ENCODE peak calls at places on chromosomes 6 and 20, in eight cellular contexts. O is A549, C is HCT116, Y is K562, Z is HepG2, P is H1, M is endothelial cell of umbilical vein, H is GM12878. G is an unnamed sample.

GRCh38 chr20:33499347-33499746 is 9.5 kb downstream of the CBFA2T2 start:
- DNase-seq in O (no peak), C (no peak), Y (no peak), Z (no peak), P (no peak), M (no peak), H (peak; percentile 9), G (no peak)

GRCh38 chr6:121305957-121306607 is 28.2 kb downstream of the TBC1D32 start:
- DNase-seq in O (peak; percentile 2), C (peak; percentile 35), Y (peak; percentile 22), Z (peak; percentile 59), P (no peak), M (peak; percentile 54), H (no peak), G (peak; percentile 58)

GRCh38 chr6:136446579-136447182 is 103.5 kb downstream of the MAP7 start:
- DNase-seq in O (no peak), C (no peak), Y (no peak), Z (no peak), P (no peak), M (no peak), H (no peak), G (no peak)

GRCh38 chr6:156279306-156279969 is 497.7 kb upstream of the ARID1B start:
- DNase-seq in O (no peak), C (no peak), Y (no peak), Z (no peak), P (no peak), M (peak; percentile 66), H (peak; percentile 28), G (no peak)

GRCh38 chr6:113610377-113610988 is 246.7 kb upstream of the MARCKS start:
- DNase-seq in O (no peak), C (no peak), Y (no peak), Z (no peak), P (no peak), M (peak; percentile 33), H (no peak), G (no peak)

GRCh38 chr6:46626228-46626909 is 26.2 kb downstream of the CYP39A1 start:
- DNase-seq in O (no peak), C (peak; percentile 22), Y (no peak), Z (peak; percentile 33), P (no peak), M (peak; percentile 27), H (peak; percentile 7), G (peak; percentile 27)

GRCh38 chr6:38389875-38390274 is 249.9 kb downstream of the BTBD9 start:
- DNase-seq in O (no peak), C (no peak), Y (no peak), Z (no peak), P (no peak), M (no peak), H (no peak), G (no peak)

GRCh38 chr6:52186075-52186474 is at the start of gene IL17A:
- DNase-seq in O (no peak), C (no peak), Y (no peak), Z (no peak), P (no peak), M (no peak), H (no peak), G (no peak)

GRCh38 chr20:63957690-63958441 is 1.6 kb upstream of the UCKL1 start:
- DNase-seq in O (no peak), C (peak; percentile 67), Y (peak; percentile 76), Z (peak; percentile 59), P (peak; percentile 73), M (no peak), H (no peak), G (peak; percentile 95)

GRCh38 chr6:63813531-63813930 is 177.9 kb downstream of the PHF3 start:
- DNase-seq in O (no peak), C (no peak), Y (no peak), Z (no peak), P (no peak), M (no peak), H (no peak), G (no peak)

GRCh38 chr20:47607208-47607613 is 105.5 kb downstream of the NCOA3 start:
- DNase-seq in O (no peak), C (peak; percentile 12), Y (peak; percentile 13), Z (no peak), P (no peak), M (peak; percentile 68), H (no peak), G (no peak)

GRCh38 chr20:62625921-62626547 is 16.3 kb upstream of the SLCO4A1 start:
- DNase-seq in O (no peak), C (no peak), Y (no peak), Z (no peak), P (no peak), M (no peak), H (no peak), G (peak; percentile 47)

GRCh38 chr6:111997078-111997862 is 56.6 kb upstream of the CCN6 start:
- DNase-seq in O (peak; percentile 38), C (peak; percentile 63), Y (peak; percentile 71), Z (peak; percentile 71), P (peak; percentile 64), M (peak; percentile 74), H (no peak), G (peak; percentile 87)

GRCh38 chr6:113907107-113907506 is 50.0 kb downstream of the MARCKS start:
- DNase-seq in O (no peak), C (no peak), Y (no peak), Z (peak; percentile 11), P (no peak), M (peak; percentile 43), H (no peak), G (no peak)

GRCh38 chr6:12348530-12349511 is 58.7 kb downstream of the EDN1 start:
- DNase-seq in O (peak; percentile 78), C (peak; percentile 83), Y (no peak), Z (peak; percentile 98), P (no peak), M (peak; percentile 61), H (no peak), G (no peak)

GRCh38 chr6:169618526-169619490 is 83.0 kb downstream of the WDR27 start:
- DNase-seq in O (no peak), C (no peak), Y (no peak), Z (no peak), P (no peak), M (no peak), H (no peak), G (no peak)

GRCh38 chr6:139449611-139450000 is 75.2 kb upstream of the CITED2 start:
- DNase-seq in O (no peak), C (no peak), Y (no peak), Z (no peak), P (no peak), M (peak; percentile 23), H (no peak), G (no peak)

GRCh38 chr6:46605091-46605797 is 47.4 kb downstream of the CYP39A1 start:
- DNase-seq in O (no peak), C (no peak), Y (no peak), Z (no peak), P (no peak), M (no peak), H (peak; percentile 4), G (no peak)

GRCh38 chr20:45010399-45010828 is 44.1 kb downstream of the STK4 start:
- DNase-seq in O (no peak), C (no peak), Y (no peak), Z (no peak), P (no peak), M (peak; percentile 10), H (no peak), G (no peak)

GRCh38 chr6:33955566-33955965 is 151.8 kb upstream of the MLN start:
- DNase-seq in O (no peak), C (no peak), Y (no peak), Z (no peak), P (no peak), M (no peak), H (no peak), G (no peak)

GRCh38 chr6:122789862-122790739 is 1.0 kb downstream of the SMPDL3A start:
- DNase-seq in O (peak; percentile 46), C (no peak), Y (peak; percentile 18), Z (no peak), P (no peak), M (peak; percentile 6), H (no peak), G (peak; percentile 36)

GRCh38 chr6:54621285-54621684 is 225.3 kb upstream of the FAM83B start:
- DNase-seq in O (no peak), C (peak; percentile 10), Y (no peak), Z (no peak), P (no peak), M (no peak), H (no peak), G (no peak)
- TF ChIP-seq CTCF in O (no peak), C (peak; percentile 52), Y (no peak), Z (no peak), P (no peak), M (no peak), H (peak; percentile 38), G (no peak)

DNA sequence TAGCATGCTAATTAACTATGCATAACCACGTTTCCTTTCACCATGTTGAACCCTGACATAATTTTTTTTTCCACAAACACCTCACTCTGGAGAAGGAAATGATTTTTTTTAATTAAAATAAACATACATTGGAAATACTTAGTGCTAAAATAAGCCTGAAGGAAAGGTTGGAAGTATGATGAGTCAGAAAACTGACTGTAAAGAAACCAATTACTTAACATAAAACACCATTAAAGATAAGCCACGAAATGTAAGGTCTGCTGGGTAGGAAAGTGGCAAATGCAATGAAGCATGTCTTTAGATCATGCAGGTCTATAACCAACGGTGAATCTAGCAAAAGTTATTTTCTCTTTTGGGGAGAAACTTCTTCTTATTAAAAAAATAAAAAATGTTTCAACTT is 47.5 kb downstream of the OPRM1 start:
- DNase-seq in O (no peak), C (no peak), Y (no peak), Z (no peak), P (no peak), M (no peak), H (no peak), G (no peak)
- TF ChIP-seq MAX in O (no peak), C (no peak), Y (no peak), Z (no peak), P (no peak), M (no peak), H (no peak), G (no peak)

GRCh38 chr20:23629017-23629541 is 8.7 kb downstream of the CST3 start:
- DNase-seq in O (peak; percentile 68), C (peak; percentile 74), Y (no peak), Z (peak; percentile 98), P (no peak), M (peak; percentile 86), H (no peak), G (no peak)
- TF ChIP-seq POLR2A in O (no peak), C (no peak), Y (no peak), Z (peak; percentile 50), P (no peak), M (no peak), H (no peak), G (no peak)

DNA sequence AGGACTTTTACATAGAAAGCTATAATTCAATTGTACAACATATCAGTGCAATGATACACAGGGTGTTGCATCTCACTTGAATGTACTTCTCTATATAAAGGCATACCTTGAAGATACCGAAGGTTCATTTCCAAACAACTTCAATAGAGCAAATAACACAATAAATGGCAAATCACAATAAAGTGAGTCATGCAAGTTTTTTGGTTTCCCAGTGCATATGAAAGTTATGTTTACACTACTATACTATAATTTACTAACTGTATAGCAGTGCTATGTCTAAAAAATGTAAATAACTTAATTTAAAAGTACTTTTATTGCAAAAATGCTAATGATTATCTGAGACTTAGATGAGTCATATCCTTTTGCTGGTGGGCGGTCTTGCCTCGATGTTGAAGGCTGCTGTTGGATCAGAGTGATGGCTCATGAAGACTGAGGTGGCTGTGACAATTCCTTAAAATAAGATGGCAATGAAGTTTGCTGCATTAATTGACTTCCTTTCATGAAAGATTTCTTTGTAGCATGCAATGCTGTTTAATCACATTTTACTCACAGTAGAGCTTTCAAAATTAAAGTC is 188.8 kb downstream of the TASP1 start:
- DNase-seq in O (no peak), C (no peak), Y (no peak), Z (no peak), P (no peak), M (no peak), H (no peak), G (no peak)
- TF ChIP-seq CTCF in O (no peak), C (no peak), Y (no peak), Z (no peak), P (no peak), M (no peak), H (no peak), G (no peak)

G was measured in NB4.